ENCODE peak calls at places on chromosomes 6 and 20, in ten cellular contexts. T is GM12878, L is transverse colon, W is A549, U is stomach, R is K562, B is SK-N-SH, C is ovary, A is suprapubic skin, D is sigmoid colon. E is an unnamed sample.

GRCh38 chr20:20450461-20451027 is 82.6 kb downstream of the INSM1 start:
- DNase-seq in T (no peak), L (no peak), W (no peak), U (peak; percentile 52), R (no peak), B (peak; percentile 53), C (no peak), A (no peak), D (no peak), E (no peak)

GRCh38 chr6:7993952-7994351 is 70.2 kb downstream of the BLOC1S5 start:
- DNase-seq in T (no peak), L (no peak), W (no peak), U (no peak), R (peak; percentile 31), B (no peak), C (no peak), A (no peak), D (no peak), E (no peak)

GRCh38 chr20:62641749-62642665 is at the start of gene SLCO4A1:
- DNase-seq in T (no peak), L (peak; percentile 87), W (peak; percentile 64), U (peak; percentile 90), R (peak; percentile 99), B (peak; percentile 98), C (peak; percentile 60), A (no peak), D (peak; percentile 84), E (peak; percentile 54)

GRCh38 chr6:99458319-99458718 is 33.2 kb upstream of the PNISR start:
- DNase-seq in T (no peak), L (no peak), W (peak; percentile 58), U (no peak), R (peak; percentile 11), B (no peak), C (no peak), A (no peak), D (no peak), E (no peak)

GRCh38 chr6:157539900-157540752 is 159.1 kb downstream of the ZDHHC14 start:
- DNase-seq in T (no peak), L (peak; percentile 55), W (no peak), U (no peak), R (no peak), B (no peak), C (no peak), A (no peak), D (no peak), E (no peak)

GRCh38 chr6:21807299-21807698 is 213.7 kb downstream of the SOX4 start:
- DNase-seq in T (no peak), L (no peak), W (no peak), U (no peak), R (no peak), B (no peak), C (no peak), A (no peak), D (no peak), E (no peak)

GRCh38 chr6:125112934-125113333 is 40.6 kb upstream of the TPD52L1 start:
- DNase-seq in T (no peak), L (no peak), W (no peak), U (no peak), R (no peak), B (no peak), C (no peak), A (no peak), D (no peak), E (no peak)

GRCh38 chr6:7669742-7670141 is 56.2 kb upstream of the BMP6 start:
- DNase-seq in T (no peak), L (no peak), W (no peak), U (no peak), R (no peak), B (no peak), C (no peak), A (no peak), D (no peak), E (no peak)

GRCh38 chr6:48883116-48883515 is 579.9 kb downstream of the MMUT start:
- DNase-seq in T (no peak), L (no peak), W (no peak), U (no peak), R (no peak), B (no peak), C (no peak), A (no peak), D (no peak), E (no peak)

GRCh38 chr20:21184810-21185209 is 58.9 kb downstream of the KIZ start:
- DNase-seq in T (no peak), L (no peak), W (peak; percentile 14), U (no peak), R (no peak), B (no peak), C (peak; percentile 19), A (no peak), D (no peak), E (no peak)

GRCh38 chr6:161618816-161619454 is 345.1 kb upstream of the AGPAT4 start:
- DNase-seq in T (no peak), L (no peak), W (peak; percentile 80), U (no peak), R (peak; percentile 37), B (peak; percentile 64), C (no peak), A (no peak), D (no peak), E (no peak)

GRCh38 chr6:21213492-21213891 is 380.1 kb upstream of the SOX4 start:
- DNase-seq in T (peak; percentile 84), L (no peak), W (no peak), U (no peak), R (no peak), B (no peak), C (no peak), A (no peak), D (no peak), E (no peak)

GRCh38 chr6:13445005-13445743 is 42.2 kb downstream of the GFOD1 start:
- DNase-seq in T (no peak), L (peak; percentile 89), W (no peak), U (peak; percentile 68), R (no peak), B (peak; percentile 71), C (peak; percentile 69), A (peak; percentile 73), D (peak; percentile 91), E (peak; percentile 53)

GRCh38 chr20:49140834-49141233 is 47.3 kb downstream of the STAU1 start:
- DNase-seq in T (no peak), L (no peak), W (no peak), U (no peak), R (no peak), B (no peak), C (no peak), A (no peak), D (no peak), E (no peak)

DNA sequence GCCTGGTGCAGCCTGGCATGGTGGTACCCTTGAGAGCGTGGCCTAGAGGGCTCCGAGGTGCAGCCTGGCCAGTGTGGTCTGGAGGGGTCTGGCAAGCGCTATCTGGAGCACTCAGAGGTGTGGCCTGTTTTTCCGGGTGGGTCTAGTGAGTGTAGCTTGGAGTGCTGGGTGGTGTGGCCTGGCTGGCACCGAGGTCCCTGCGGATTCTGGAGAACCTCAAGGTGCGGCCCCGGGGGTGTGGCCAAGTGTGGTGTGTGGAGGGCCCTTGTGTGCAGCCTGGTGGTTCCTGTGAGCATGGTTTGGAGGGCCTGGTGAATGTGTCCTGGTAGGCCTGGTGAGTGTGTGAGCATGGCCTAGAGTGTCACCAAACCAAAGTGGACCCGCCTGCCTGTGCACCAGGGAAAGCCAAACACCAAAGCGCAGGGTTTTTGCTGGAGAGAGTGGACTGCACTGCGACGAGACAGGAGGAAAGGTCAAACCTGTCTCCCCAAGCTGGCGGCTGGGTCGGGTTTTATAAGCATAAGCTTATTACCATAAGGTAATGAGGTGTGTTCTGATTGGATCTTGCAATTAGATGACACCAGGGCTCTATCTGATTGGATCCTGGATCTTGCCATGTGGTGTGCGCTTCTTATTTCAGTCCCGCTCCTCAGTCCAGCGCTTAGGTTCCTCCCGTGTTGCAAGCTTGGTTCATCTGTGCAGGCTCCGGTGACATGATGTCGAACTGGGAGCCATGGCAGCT is 35.7 kb downstream of the IGF2R start:
- DNase-seq in T (no peak), L (no peak), W (no peak), U (no peak), R (no peak), B (no peak), C (no peak), A (no peak), D (no peak), E (no peak)
- H3K9me3 ChIP-seq in T (peaks cover 10% of the 10 kb centered on the region), L (no peaks in the 10 kb centered on the region), W (no peaks in the 10 kb centered on the region), U (no peaks in the 10 kb centered on the region), R (peaks cover 7% of the 10 kb centered on the region), B (no peaks in the 10 kb centered on the region), C (no peaks in the 10 kb centered on the region), A (no peaks in the 10 kb centered on the region), D (no peaks in the 10 kb centered on the region), E (no peaks in the 10 kb centered on the region)

GRCh38 chr6:156098858-156099257 is 643.2 kb upstream of the NOX3 start:
- DNase-seq in T (no peak), L (no peak), W (no peak), U (no peak), R (no peak), B (no peak), C (no peak), A (no peak), D (no peak), E (no peak)

GRCh38 chr6:156107514-156108150 is 652.0 kb upstream of the NOX3 start:
- DNase-seq in T (no peak), L (no peak), W (no peak), U (no peak), R (no peak), B (no peak), C (no peak), A (no peak), D (no peak), E (no peak)

DNA sequence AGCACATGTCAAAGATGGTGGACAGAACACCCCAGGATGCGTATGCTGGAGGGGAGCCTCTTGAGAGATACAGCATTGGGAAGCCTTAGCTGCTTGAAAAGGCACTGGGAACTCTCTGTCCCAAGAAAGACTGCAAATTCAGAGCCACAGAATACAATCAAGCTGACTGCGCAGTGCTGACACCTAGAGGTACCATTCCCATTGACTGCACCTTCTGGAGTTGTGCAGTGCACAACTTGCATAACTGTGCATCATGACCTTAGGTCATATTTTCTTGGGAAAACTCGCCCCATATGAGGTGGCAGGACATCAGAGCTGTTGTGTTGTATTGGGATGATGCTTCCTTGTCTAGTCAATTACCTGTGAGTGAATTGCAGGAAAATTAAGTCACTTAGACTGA is 646.5 kb upstream of the NOX3 start:
- DNase-seq in T (no peak), L (peak; percentile 10), W (peak; percentile 10), U (no peak), R (no peak), B (no peak), C (no peak), A (no peak), D (no peak), E (no peak)
- TF ChIP-seq EP300 in T (no peak), L (no peak), W (no peak), U (no peak), R (no peak), B (no peak), C (no peak), A (no peak), D (no peak), E (no peak)

GRCh38 chr6:4384638-4385036 is 249.3 kb upstream of the ECI2 start:
- DNase-seq in T (no peak), L (no peak), W (no peak), U (no peak), R (no peak), B (no peak), C (no peak), A (no peak), D (no peak), E (no peak)
- H3K9me3 ChIP-seq in T (peaks cover 11% of the 10 kb centered on the region), L (peaks cover 20% of the 10 kb centered on the region), W (peaks cover 31% of the 10 kb centered on the region), U (peaks cover 7% of the 10 kb centered on the region), R (peaks cover 6% of the 10 kb centered on the region), B (no peaks in the 10 kb centered on the region), C (no peaks in the 10 kb centered on the region), A (peaks cover 7% of the 10 kb centered on the region), D (peaks cover 12% of the 10 kb centered on the region), E (peaks cover 4% of the 10 kb centered on the region)

GRCh38 chr6:170130771-170131241 is 160.1 kb downstream of the DLL1 start:
- DNase-seq in T (no peak), L (no peak), W (no peak), U (peak; percentile 23), R (no peak), B (no peak), C (no peak), A (peak; percentile 55), D (peak; percentile 42), E (no peak)
- TF ChIP-seq EP300 in T (no peak), L (no peak), W (no peak), U (no peak), R (no peak), B (no peak), C (no peak), A (no peak), D (no peak), E (no peak)

E was measured in tibial nerve.